ENCODE peak calls at places on chromosomes 7 and 10, in four cellular contexts. D, B, I and C are unnamed samples.

GRCh38 chr7:73515184-73515583 is 6.9 kb downstream of the BAZ1B start:
- DNase-seq in D (no peak), B (no peak), I (no peak), C (no peak)

GRCh38 chr10:58851606-58852005 is 324.8 kb upstream of the PHYHIPL start:
- DNase-seq in D (peak; percentile 40), B (no peak), I (no peak), C (peak; percentile 77)

GRCh38 chr10:986881-987634 is 1.2 kb upstream of the GTPBP4 start:
- DNase-seq in D (no peak), B (no peak), I (peak; percentile 50), C (no peak)

GRCh38 chr10:133086247-133086646 is 1.5 kb upstream of the ADGRA1 start:
- DNase-seq in D (no peak), B (no peak), I (no peak), C (no peak)

GRCh38 chr10:58651040-58651439 is 138.4 kb downstream of the BICC1 start:
- DNase-seq in D (peak; percentile 66), B (no peak), I (no peak), C (no peak)

GRCh38 chr7:91645542-91645941 is 235.0 kb downstream of the MTERF1 start:
- DNase-seq in D (no peak), B (no peak), I (no peak), C (no peak)

GRCh38 chr7:117072620-117073118 is 119.4 kb downstream of the ST7 start:
- DNase-seq in D (peak; percentile 49), B (peak; percentile 93), I (no peak), C (peak; percentile 49)

GRCh38 chr10:72309290-72310240 is 35.8 kb downstream of the DDIT4 start:
- DNase-seq in D (no peak), B (no peak), I (no peak), C (no peak)

GRCh38 chr7:26403640-26404039 is 112.0 kb downstream of the SNX10 start:
- DNase-seq in D (no peak), B (no peak), I (no peak), C (no peak)

GRCh38 chr10:113007343-113007771 is 57.3 kb downstream of the TCF7L2 start:
- DNase-seq in D (no peak), B (no peak), I (no peak), C (no peak)

GRCh38 chr10:71232089-71232998 is 20.0 kb downstream of the UNC5B start:
- DNase-seq in D (no peak), B (peak; percentile 91), I (no peak), C (no peak)

GRCh38 chr10:79286318-79286951 is 60.8 kb upstream of the PPIF start:
- DNase-seq in D (no peak), B (peak; percentile 70), I (no peak), C (no peak)

GRCh38 chr10:83218205-83218604 is 921.1 kb upstream of the GHITM start:
- DNase-seq in D (no peak), B (no peak), I (no peak), C (no peak)

GRCh38 chr7:34454381-34454780 is 203.6 kb upstream of the NPSR1 start:
- DNase-seq in D (no peak), B (no peak), I (no peak), C (no peak)

GRCh38 chr7:94056796-94057207 is 52.6 kb upstream of the BET1 start:
- DNase-seq in D (peak; percentile 91), B (no peak), I (peak; percentile 87), C (peak; percentile 100)

GRCh38 chr10:44281662-44282061 is 103.2 kb downstream of the CXCL12 start:
- DNase-seq in D (no peak), B (no peak), I (no peak), C (no peak)

GRCh38 chr10:73965890-73966768 is 31.8 kb upstream of the VCL start:
- DNase-seq in D (peak; percentile 98), B (peak; percentile 55), I (peak; percentile 98), C (peak; percentile 98)

GRCh38 chr7:44102846-44103565 is 1.1 kb upstream of the AEBP1 start:
- DNase-seq in D (no peak), B (no peak), I (no peak), C (no peak)

GRCh38 chr7:132430863-132431822 is 145.1 kb downstream of the PLXNA4 start:
- DNase-seq in D (peak; percentile 88), B (no peak), I (peak; percentile 83), C (peak; percentile 61)

GRCh38 chr7:74365320-74366022 is 76.3 kb downstream of the CLIP2 start:
- DNase-seq in D (peak; percentile 46), B (peak; percentile 31), I (no peak), C (no peak)

GRCh38 chr7:27640914-27641570 is 21.6 kb downstream of the HIBADH start:
- DNase-seq in D (peak; percentile 90), B (peak; percentile 72), I (peak; percentile 20), C (peak; percentile 59)

GRCh38 chr7:7653568-7654187 is 13.1 kb downstream of the UMAD1 start:
- DNase-seq in D (peak; percentile 41), B (no peak), I (no peak), C (no peak)

GRCh38 chr10:10869592-10869991 is 148.1 kb upstream of the CELF2 start:
- DNase-seq in D (peak; percentile 28), B (no peak), I (no peak), C (no peak)

GRCh38 chr10:63553473-63553872 is 32.3 kb downstream of the REEP3 start:
- DNase-seq in D (peak; percentile 45), B (no peak), I (no peak), C (no peak)

GRCh38 chr7:64098-64521 is 128.3 kb upstream of the FAM20C start:
- DNase-seq in D (peak; percentile 80), B (peak; percentile 74), I (no peak), C (no peak)

GRCh38 chr10:57849726-57850357 is 417.9 kb downstream of the IPMK start:
- DNase-seq in D (peak; percentile 38), B (no peak), I (no peak), C (no peak)

GRCh38 chr10:49007128-49007527 is 67.5 kb upstream of the LRRC18 start:
- DNase-seq in D (no peak), B (no peak), I (no peak), C (no peak)
- TF ChIP-seq CTCF in D (no peak), B (no peak), I (no peak), C (no peak)

GRCh38 chr7:49324707-49325106 is 400.4 kb downstream of the CDC14C start:
- DNase-seq in D (peak; percentile 47), B (no peak), I (no peak), C (no peak)
- TF ChIP-seq CTCF in D (peak; percentile 39), B (no peak), I (no peak), C (peak; percentile 59)

GRCh38 chr10:87054373-87055295 is 34.5 kb downstream of the FAM25A start:
- DNase-seq in D (no peak), B (no peak), I (peak; percentile 41), C (no peak)
- TF ChIP-seq CTCF in D (no peak), B (no peak), I (peak; percentile 74), C (no peak)

DNA sequence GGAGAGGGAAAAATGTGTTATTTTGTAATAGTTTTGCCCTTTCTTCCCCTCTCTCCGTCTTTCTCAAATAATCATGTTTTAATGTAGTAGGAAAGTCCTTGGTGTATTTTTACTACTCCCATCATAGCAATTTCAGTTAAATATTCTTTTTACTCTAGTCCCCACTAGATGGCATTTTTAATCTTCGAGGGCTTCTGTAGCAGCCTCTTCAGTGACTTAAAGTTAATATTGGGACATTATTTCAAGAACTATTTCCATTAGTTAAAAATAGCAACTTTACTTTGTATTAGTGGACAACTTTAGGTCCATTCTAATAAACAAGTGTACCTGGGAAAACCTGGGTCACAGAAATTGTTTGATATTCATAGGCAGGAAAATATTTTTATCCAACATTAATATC is 23.0 kb downstream of the EDRF1 start:
- DNase-seq in D (no peak), B (no peak), I (no peak), C (no peak)
- TF ChIP-seq CTCF in D (no peak), B (peak; percentile 13), I (peak; percentile 12), C (peak; percentile 40)

DNA sequence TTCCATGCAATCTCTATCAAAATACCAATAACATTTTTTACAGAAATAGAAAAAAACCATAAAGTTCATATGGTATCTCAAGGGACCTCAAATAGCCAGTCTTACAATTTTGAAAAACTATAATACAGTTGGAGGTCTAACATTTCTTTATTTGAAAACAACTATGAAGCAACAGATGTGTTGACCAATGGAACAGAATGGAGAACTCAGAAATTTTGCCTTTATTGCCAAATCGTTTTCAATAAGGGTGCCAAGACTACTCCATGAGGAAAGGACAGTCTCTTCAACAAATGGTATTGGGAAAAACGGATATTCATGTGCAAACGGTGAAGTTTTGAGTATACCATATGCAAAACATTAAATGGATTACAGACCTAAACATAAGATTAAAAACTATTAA is 470.8 kb upstream of the DPP6 start:
- DNase-seq in D (no peak), B (no peak), I (no peak), C (no peak)
- TF ChIP-seq CTCF in D (no peak), B (no peak), I (no peak), C (no peak)

GRCh38 chr10:21510218-21511070 is 15.0 kb downstream of the SKIDA1 start:
- DNase-seq in D (no peak), B (no peak), I (no peak), C (no peak)
- TF ChIP-seq CTCF in D (no peak), B (no peak), I (no peak), C (no peak)

GRCh38 chr7:84100866-84101265 is 93.7 kb downstream of the SEMA3A start:
- DNase-seq in D (peak; percentile 40), B (no peak), I (no peak), C (peak; percentile 30)
- TF ChIP-seq CTCF in D (peak; percentile 16), B (no peak), I (peak; percentile 18), C (peak; percentile 41)

DNA sequence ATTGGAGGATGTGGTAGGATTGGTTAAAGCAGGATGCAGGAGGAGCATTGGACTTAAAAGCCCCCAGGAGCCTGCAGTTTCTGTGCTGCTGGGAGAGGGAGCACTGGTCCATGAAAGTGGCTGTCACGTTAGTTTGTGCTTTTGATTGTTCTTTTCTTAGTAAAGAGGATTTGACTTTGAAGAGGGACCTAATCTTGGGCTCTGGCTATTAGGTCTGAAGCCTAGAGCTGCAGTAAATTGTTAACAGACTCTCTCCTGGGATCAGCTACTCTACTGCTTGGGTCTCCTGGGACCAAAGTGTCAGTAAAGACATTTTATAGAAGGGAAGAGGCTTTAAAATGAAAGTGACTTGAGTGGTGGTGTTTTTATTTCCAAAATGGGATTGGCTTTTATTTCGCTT is 3.7 kb downstream of the ZFYVE27 start:
- DNase-seq in D (no peak), B (no peak), I (no peak), C (no peak)
- TF ChIP-seq CTCF in D (no peak), B (no peak), I (no peak), C (no peak)

GRCh38 chr10:33214174-33214573 is 120.3 kb downstream of the NRP1 start:
- DNase-seq in D (no peak), B (no peak), I (no peak), C (no peak)
- TF ChIP-seq CTCF in D (no peak), B (no peak), I (no peak), C (no peak)